ENCODE peak calls at places on chromosomes 16 and 17, in five cellular contexts. One of them, this sample, is unnamed.

GRCh38 chr17:31834448-31834847 is 24.6 kb downstream of the COPRS start:
- DNase-seq in OCI-LY7: no peak
- DNase-seq in right lobe of liver: no peak
- DNase-seq in thyroid gland: no peak
- DNase-seq in psoas muscle: no peak
- DNase-seq in this sample: no peak

GRCh38 chr16:12527077-12527476 is 276.6 kb downstream of the CPPED1 start:
- DNase-seq in right lobe of liver: no peak
- DNase-seq in thyroid gland: no peak
- DNase-seq in OCI-LY7: no peak
- DNase-seq in psoas muscle: no peak
- DNase-seq in this sample: no peak

GRCh38 chr17:57242148-57242547 is 14.2 kb upstream of the MSI2 start:
- DNase-seq in OCI-LY7: no peak
- DNase-seq in right lobe of liver: no peak
- DNase-seq in thyroid gland: peak; percentile 55
- DNase-seq in psoas muscle: no peak
- DNase-seq in this sample: peak; percentile 28

GRCh38 chr17:30239089-30239462 is 3.6 kb upstream of the SLC6A4 start:
- DNase-seq in psoas muscle: no peak
- DNase-seq in thyroid gland: no peak
- DNase-seq in right lobe of liver: no peak
- DNase-seq in OCI-LY7: no peak
- DNase-seq in this sample: no peak

GRCh38 chr16:86994651-86995171 is 322.5 kb downstream of the C16orf95 start:
- DNase-seq in psoas muscle: no peak
- DNase-seq in right lobe of liver: no peak
- DNase-seq in thyroid gland: no peak
- DNase-seq in OCI-LY7: no peak
- DNase-seq in this sample: peak; percentile 47

GRCh38 chr16:87058728-87059250 is 258.4 kb downstream of the C16orf95 start:
- DNase-seq in thyroid gland: no peak
- DNase-seq in psoas muscle: no peak
- DNase-seq in right lobe of liver: peak; percentile 26
- DNase-seq in OCI-LY7: no peak
- DNase-seq in this sample: no peak

GRCh38 chr17:48011405-48012150 is 26.0 kb downstream of the COPZ2 start:
- DNase-seq in psoas muscle: no peak
- DNase-seq in right lobe of liver: no peak
- DNase-seq in OCI-LY7: peak; percentile 79
- DNase-seq in thyroid gland: peak; percentile 19
- DNase-seq in this sample: no peak

GRCh38 chr16:73558219-73558618 is 510.3 kb upstream of the ZFHX3 start:
- DNase-seq in right lobe of liver: no peak
- DNase-seq in psoas muscle: no peak
- DNase-seq in OCI-LY7: no peak
- DNase-seq in thyroid gland: no peak
- DNase-seq in this sample: no peak

GRCh38 chr17:75722542-75723095 is 1.4 kb downstream of the ITGB4 start:
- DNase-seq in psoas muscle: no peak
- DNase-seq in right lobe of liver: no peak
- DNase-seq in thyroid gland: no peak
- DNase-seq in OCI-LY7: no peak
- DNase-seq in this sample: no peak

GRCh38 chr17:75722076-75722475 is 817 bp downstream of the ITGB4 start:
- DNase-seq in OCI-LY7: no peak
- DNase-seq in right lobe of liver: no peak
- DNase-seq in psoas muscle: no peak
- DNase-seq in thyroid gland: no peak
- DNase-seq in this sample: no peak

GRCh38 chr17:75721463-75722011 is 278 bp downstream of the ITGB4 start:
- DNase-seq in right lobe of liver: no peak
- DNase-seq in psoas muscle: no peak
- DNase-seq in OCI-LY7: no peak
- DNase-seq in thyroid gland: peak; percentile 21
- DNase-seq in this sample: no peak

GRCh38 chr17:75720656-75721462 is at the start of gene ITGB4:
- DNase-seq in OCI-LY7: peak; percentile 75
- DNase-seq in right lobe of liver: no peak
- DNase-seq in psoas muscle: no peak
- DNase-seq in thyroid gland: peak; percentile 88
- DNase-seq in this sample: peak; percentile 43

GRCh38 chr17:75719732-75720131 is 1.5 kb upstream of the ITGB4 start:
- DNase-seq in OCI-LY7: no peak
- DNase-seq in thyroid gland: no peak
- DNase-seq in right lobe of liver: no peak
- DNase-seq in psoas muscle: no peak
- DNase-seq in this sample: no peak
- H3K27ac ChIP-seq in OCI-LY7: no peak overlapping the region
- H3K27ac ChIP-seq in thyroid gland: no peak overlapping the region
- H3K27ac ChIP-seq in right lobe of liver: no peak overlapping the region
- H3K27ac ChIP-seq in psoas muscle: no peak overlapping the region
- H3K27ac ChIP-seq in this sample: peak overlapping the region; percentile 88

DNA sequence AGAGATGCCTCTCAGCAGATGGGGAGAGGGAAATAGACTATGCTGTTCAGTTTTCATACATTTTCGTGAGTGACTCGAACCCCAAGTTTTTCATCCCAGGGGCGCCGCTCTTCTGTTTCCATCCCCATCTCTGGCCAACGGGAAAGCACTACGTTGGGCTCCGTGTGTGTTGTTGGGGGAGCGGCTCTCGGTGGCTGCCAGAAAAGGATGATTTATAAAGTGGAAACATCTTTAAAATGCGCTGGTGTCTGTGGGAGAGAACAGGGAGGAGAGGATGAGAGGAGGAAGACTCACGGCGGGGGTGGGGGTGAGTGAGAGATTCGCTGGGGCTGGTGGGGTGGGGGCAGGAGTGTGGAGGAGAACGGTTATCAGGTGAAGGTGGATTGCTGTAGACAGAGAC is 5.8 kb downstream of the TBX4 start:
- DNase-seq in OCI-LY7: no peak
- DNase-seq in thyroid gland: no peak
- DNase-seq in right lobe of liver: no peak
- DNase-seq in psoas muscle: no peak
- DNase-seq in this sample: no peak
- H3K4me3 ChIP-seq in OCI-LY7: no peak overlapping the region
- H3K4me3 ChIP-seq in thyroid gland: no peak overlapping the region
- H3K4me3 ChIP-seq in right lobe of liver: no peak overlapping the region
- H3K4me3 ChIP-seq in psoas muscle: no peak overlapping the region
- H3K4me3 ChIP-seq in this sample: peak overlapping the region; percentile 54

GRCh38 chr16:20102021-20102420 is 28.3 kb upstream of the GPR139 start:
- DNase-seq in OCI-LY7: no peak
- DNase-seq in thyroid gland: no peak
- DNase-seq in psoas muscle: no peak
- DNase-seq in right lobe of liver: no peak
- DNase-seq in this sample: no peak
- H3K4me1 ChIP-seq in OCI-LY7: no peaks in the 10 kb centered on the region
- H3K4me1 ChIP-seq in thyroid gland: no peaks in the 10 kb centered on the region
- H3K4me1 ChIP-seq in psoas muscle: no peaks in the 10 kb centered on the region
- H3K4me1 ChIP-seq in right lobe of liver: no peaks in the 10 kb centered on the region
- H3K4me1 ChIP-seq in this sample: no peaks in the 10 kb centered on the region

GRCh38 chr16:1903845-1904820 is 14.1 kb downstream of the HS3ST6 start:
- DNase-seq in right lobe of liver: no peak
- DNase-seq in thyroid gland: no peak
- DNase-seq in OCI-LY7: no peak
- DNase-seq in psoas muscle: no peak
- DNase-seq in this sample: no peak

GRCh38 chr16:1908081-1908633 is 10.1 kb downstream of the HS3ST6 start:
- DNase-seq in psoas muscle: no peak
- DNase-seq in thyroid gland: no peak
- DNase-seq in right lobe of liver: no peak
- DNase-seq in OCI-LY7: no peak
- DNase-seq in this sample: no peak

GRCh38 chr16:1907226-1907849 is 10.9 kb downstream of the HS3ST6 start:
- DNase-seq in thyroid gland: no peak
- DNase-seq in psoas muscle: no peak
- DNase-seq in right lobe of liver: no peak
- DNase-seq in OCI-LY7: no peak
- DNase-seq in this sample: no peak

GRCh38 chr16:1906846-1907165 is 11.4 kb downstream of the HS3ST6 start:
- DNase-seq in right lobe of liver: no peak
- DNase-seq in thyroid gland: no peak
- DNase-seq in OCI-LY7: no peak
- DNase-seq in psoas muscle: no peak
- DNase-seq in this sample: no peak

GRCh38 chr16:1906052-1906845 is 12.0 kb downstream of the HS3ST6 start:
- DNase-seq in right lobe of liver: no peak
- DNase-seq in thyroid gland: peak; percentile 64
- DNase-seq in OCI-LY7: no peak
- DNase-seq in psoas muscle: no peak
- DNase-seq in this sample: no peak
- H3K27ac ChIP-seq in right lobe of liver: no peak overlapping the region
- H3K27ac ChIP-seq in thyroid gland: no peak overlapping the region
- H3K27ac ChIP-seq in OCI-LY7: no peak overlapping the region
- H3K27ac ChIP-seq in psoas muscle: no peak overlapping the region
- H3K27ac ChIP-seq in this sample: no peak overlapping the region

DNA sequence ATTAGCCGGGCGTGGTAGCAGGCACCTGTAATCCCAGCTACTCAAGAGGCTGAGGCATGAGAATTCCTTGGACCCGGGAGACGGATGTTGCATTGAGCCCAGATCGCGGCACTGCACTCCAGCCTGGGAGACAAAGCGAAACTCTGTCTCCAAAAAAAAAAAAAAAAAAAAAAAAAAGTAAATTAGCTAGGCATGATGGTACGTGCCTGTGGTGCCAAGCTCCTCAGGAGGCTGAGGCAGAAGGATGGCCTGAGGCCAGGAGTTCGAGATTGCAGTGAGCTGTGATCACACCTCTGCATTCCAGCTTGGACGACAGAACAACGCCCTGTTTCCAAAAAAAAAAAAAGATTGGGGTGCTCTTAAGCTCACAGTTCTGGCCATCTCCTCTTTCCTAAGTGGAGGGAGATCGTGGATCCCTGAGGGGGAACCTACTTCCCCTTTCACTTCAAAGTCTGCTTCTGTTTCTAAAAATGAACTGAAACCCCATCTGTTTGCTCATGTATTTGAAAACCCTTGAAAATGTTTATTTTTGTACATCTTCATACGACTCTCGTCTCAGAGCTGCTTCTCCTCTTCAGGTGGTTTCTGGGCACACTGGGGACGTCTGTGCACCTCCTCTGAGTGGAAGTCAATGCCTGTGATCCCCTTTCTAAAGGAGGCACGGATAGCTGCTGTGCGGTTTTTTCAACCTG is 138.7 kb downstream of the PRKCA start:
- DNase-seq in thyroid gland: no peak
- DNase-seq in psoas muscle: no peak
- DNase-seq in right lobe of liver: no peak
- DNase-seq in OCI-LY7: peak; percentile 91
- DNase-seq in this sample: no peak
- H3K4me3 ChIP-seq in thyroid gland: no peak overlapping the region
- H3K4me3 ChIP-seq in psoas muscle: no peak overlapping the region
- H3K4me3 ChIP-seq in right lobe of liver: no peak overlapping the region
- H3K4me3 ChIP-seq in OCI-LY7: peak overlapping the region; percentile 61
- H3K4me3 ChIP-seq in this sample: no peak overlapping the region

GRCh38 chr17:45257115-45257514 is 4.8 kb downstream of the SPATA32 start:
- DNase-seq in thyroid gland: no peak
- DNase-seq in psoas muscle: no peak
- DNase-seq in OCI-LY7: no peak
- DNase-seq in right lobe of liver: no peak
- DNase-seq in this sample: no peak

GRCh38 chr17:45256114-45256966 is 5.6 kb downstream of the SPATA32 start:
- DNase-seq in psoas muscle: no peak
- DNase-seq in thyroid gland: no peak
- DNase-seq in right lobe of liver: no peak
- DNase-seq in OCI-LY7: no peak
- DNase-seq in this sample: no peak

GRCh38 chr17:45251931-45252330 is 10.0 kb downstream of the SPATA32 start:
- DNase-seq in OCI-LY7: no peak
- DNase-seq in right lobe of liver: no peak
- DNase-seq in thyroid gland: no peak
- DNase-seq in psoas muscle: no peak
- DNase-seq in this sample: no peak

GRCh38 chr17:45255358-45255757 is 6.5 kb downstream of the SPATA32 start:
- DNase-seq in thyroid gland: no peak
- DNase-seq in OCI-LY7: no peak
- DNase-seq in psoas muscle: no peak
- DNase-seq in right lobe of liver: no peak
- DNase-seq in this sample: no peak

DNA sequence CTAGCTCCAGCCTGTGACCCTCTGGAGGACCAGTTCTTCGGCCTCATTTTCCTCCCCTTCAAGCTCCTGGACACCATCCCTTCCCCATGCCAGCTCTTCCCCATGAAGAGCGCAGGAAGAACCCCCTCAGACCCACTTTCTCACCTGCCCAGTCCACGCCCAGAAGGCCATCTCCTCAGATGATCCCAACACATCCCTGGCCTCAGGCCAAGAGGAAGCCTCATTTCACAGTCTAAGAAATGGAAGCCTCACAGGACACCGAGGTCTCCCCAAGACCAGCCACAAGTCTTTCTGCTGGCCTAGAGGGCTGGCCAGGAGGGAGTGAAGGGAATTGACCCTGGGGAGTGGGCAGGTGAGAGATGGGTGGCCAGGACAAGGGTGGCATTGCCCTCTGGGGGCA is 8.0 kb downstream of the SPATA32 start:
- DNase-seq in right lobe of liver: no peak
- DNase-seq in OCI-LY7: no peak
- DNase-seq in thyroid gland: no peak
- DNase-seq in psoas muscle: no peak
- DNase-seq in this sample: no peak
- H3K4me1 ChIP-seq in right lobe of liver: no peaks in the 10 kb centered on the region
- H3K4me1 ChIP-seq in OCI-LY7: peaks cover 3% of the 10 kb centered on the region
- H3K4me1 ChIP-seq in thyroid gland: peaks cover 3% of the 10 kb centered on the region
- H3K4me1 ChIP-seq in psoas muscle: no peaks in the 10 kb centered on the region
- H3K4me1 ChIP-seq in this sample: no peaks in the 10 kb centered on the region

GRCh38 chr16:56339431-56340195 is 85.7 kb downstream of the AMFR start:
- DNase-seq in right lobe of liver: no peak
- DNase-seq in psoas muscle: no peak
- DNase-seq in thyroid gland: no peak
- DNase-seq in OCI-LY7: no peak
- DNase-seq in this sample: no peak
- H3K27ac ChIP-seq in right lobe of liver: no peak overlapping the region
- H3K27ac ChIP-seq in psoas muscle: no peak overlapping the region
- H3K27ac ChIP-seq in thyroid gland: no peak overlapping the region
- H3K27ac ChIP-seq in OCI-LY7: no peak overlapping the region
- H3K27ac ChIP-seq in this sample: no peak overlapping the region

GRCh38 chr16:81319221-81319912 is 4.6 kb downstream of the GAN start:
- DNase-seq in OCI-LY7: no peak
- DNase-seq in thyroid gland: peak; percentile 8
- DNase-seq in psoas muscle: no peak
- DNase-seq in right lobe of liver: no peak
- DNase-seq in this sample: no peak
- H3K4me3 ChIP-seq in OCI-LY7: no peak overlapping the region
- H3K4me3 ChIP-seq in thyroid gland: no peak overlapping the region
- H3K4me3 ChIP-seq in psoas muscle: no peak overlapping the region
- H3K4me3 ChIP-seq in right lobe of liver: no peak overlapping the region
- H3K4me3 ChIP-seq in this sample: no peak overlapping the region

GRCh38 chr17:28295677-28296578 is 23.1 kb upstream of the TMEM97 start:
- DNase-seq in right lobe of liver: no peak
- DNase-seq in thyroid gland: no peak
- DNase-seq in psoas muscle: no peak
- DNase-seq in OCI-LY7: no peak
- DNase-seq in this sample: no peak

GRCh38 chr17:28290703-28291102 is 28.3 kb upstream of the TMEM97 start:
- DNase-seq in thyroid gland: no peak
- DNase-seq in right lobe of liver: no peak
- DNase-seq in psoas muscle: no peak
- DNase-seq in OCI-LY7: no peak
- DNase-seq in this sample: no peak

GRCh38 chr17:28291780-28292330 is 27.1 kb upstream of the TMEM97 start:
- DNase-seq in thyroid gland: no peak
- DNase-seq in psoas muscle: no peak
- DNase-seq in OCI-LY7: no peak
- DNase-seq in right lobe of liver: no peak
- DNase-seq in this sample: no peak

GRCh38 chr17:28298449-28298848 is 20.6 kb upstream of the TMEM97 start:
- DNase-seq in OCI-LY7: no peak
- DNase-seq in right lobe of liver: no peak
- DNase-seq in thyroid gland: no peak
- DNase-seq in psoas muscle: no peak
- DNase-seq in this sample: no peak

GRCh38 chr17:28293994-28294393 is 25.0 kb upstream of the TMEM97 start:
- DNase-seq in OCI-LY7: no peak
- DNase-seq in thyroid gland: no peak
- DNase-seq in right lobe of liver: no peak
- DNase-seq in psoas muscle: no peak
- DNase-seq in this sample: no peak
- H3K4me1 ChIP-seq in OCI-LY7: no peaks in the 10 kb centered on the region
- H3K4me1 ChIP-seq in thyroid gland: no peaks in the 10 kb centered on the region
- H3K4me1 ChIP-seq in right lobe of liver: no peaks in the 10 kb centered on the region
- H3K4me1 ChIP-seq in psoas muscle: no peaks in the 10 kb centered on the region
- H3K4me1 ChIP-seq in this sample: no peaks in the 10 kb centered on the region